ENCODE peak calls at places on chromosomes 11 and 22, in six cellular contexts. Z is SK-N-MC, B is Karpas-422, H is fibroblast of villous mesenchyme, J is BJ, U is NB4. X is an unnamed sample.
A peak's percentile ranks its signal among the peaks of the same experiment; 100 is the strongest.

GRCh38 chr11:69912161-69912910 is 93.1 kb upstream of the FGF3 start:
- DNase-seq in Z (no peak), B (no peak), H (no peak), J (no peak), U (no peak), X (no peak)

GRCh38 chr22:35330258-35330861 is 30.7 kb downstream of the TOM1 start:
- DNase-seq in Z (no peak), B (peak; percentile 70), H (peak; percentile 97), J (no peak), U (peak; percentile 96), X (no peak)

GRCh38 chr22:39534092-39534506 is 1.6 kb upstream of the RPS19BP1 start:
- DNase-seq in Z (no peak), B (no peak), H (no peak), J (no peak), U (no peak), X (no peak)

GRCh38 chr11:103398829-103399228 is 289.6 kb downstream of the DYNC2H1 start:
- DNase-seq in Z (no peak), B (no peak), H (no peak), J (no peak), U (no peak), X (no peak)

GRCh38 chr22:48490513-48491411 is 1336.9 kb downstream of the BRD1 start:
- DNase-seq in Z (no peak), B (no peak), H (no peak), J (no peak), U (no peak), X (no peak)

GRCh38 chr22:20264614-20265452 is 3.3 kb downstream of the RTN4R start:
- DNase-seq in Z (no peak), B (peak; percentile 47), H (no peak), J (no peak), U (no peak), X (no peak)

GRCh38 chr11:14089690-14090462 is 127.4 kb downstream of the SPON1 start:
- DNase-seq in Z (no peak), B (no peak), H (no peak), J (no peak), U (no peak), X (no peak)

GRCh38 chr11:31768744-31769143 is 42.4 kb downstream of the PAX6 start:
- DNase-seq in Z (no peak), B (no peak), H (no peak), J (no peak), U (no peak), X (no peak)

DNA sequence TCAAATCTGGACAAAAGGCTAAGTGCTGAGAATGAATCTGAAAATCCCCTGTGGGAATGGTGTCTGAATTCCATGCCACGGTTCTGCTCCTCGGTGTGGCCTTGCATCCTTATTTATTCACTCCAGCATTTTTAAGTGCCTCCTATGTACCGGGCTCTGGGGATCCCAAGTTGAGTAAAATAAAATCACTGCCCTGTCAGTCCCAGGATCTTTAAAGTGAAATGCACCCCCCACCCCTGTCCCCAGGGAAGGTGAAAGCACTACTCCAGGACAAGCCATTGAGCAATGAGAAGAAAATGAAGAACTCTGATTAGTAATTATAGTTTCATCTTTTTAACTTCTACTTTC is 3.3 kb downstream of the LGR4 start:
- DNase-seq in Z (no peak), B (no peak), H (no peak), J (no peak), U (no peak), X (no peak)
- H3K4me3 ChIP-seq in Z (peak overlapping the region; percentile 84), B (no peak overlapping the region), H (no peak overlapping the region), J (no peak overlapping the region), U (no peak overlapping the region), X (peak overlapping the region; percentile 30)

DNA sequence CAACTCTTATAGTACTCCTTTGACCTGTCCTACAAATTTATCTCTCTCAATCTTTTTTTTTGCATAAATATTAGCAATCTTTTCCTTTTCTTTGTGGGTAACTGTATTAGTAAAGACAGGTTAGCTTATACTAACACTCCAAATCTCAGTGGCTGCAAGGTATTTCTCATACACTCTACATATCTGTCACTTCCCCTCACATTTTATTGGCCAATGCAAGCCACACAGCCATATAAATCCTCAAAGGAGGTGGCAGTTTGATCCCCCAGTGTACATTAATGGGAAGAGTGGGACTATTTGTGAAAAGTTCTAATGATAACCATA is 42.6 kb upstream of the EED start:
- DNase-seq in Z (no peak), B (peak; percentile 90), H (no peak), J (no peak), U (peak; percentile 81), X (no peak)
- H3K4me3 ChIP-seq in Z (no peak overlapping the region), B (peak overlapping the region; percentile 57), H (peak overlapping the region; percentile 33), J (no peak overlapping the region), U (peak overlapping the region; percentile 75), X (peak overlapping the region; percentile 47)

GRCh38 chr11:104916442-104916841 is 18.2 kb upstream of the CASP12 start:
- DNase-seq in Z (no peak), B (no peak), H (no peak), J (no peak), U (no peak), X (no peak)

GRCh38 chr11:104917259-104918112 is 19.2 kb upstream of the CASP12 start:
- DNase-seq in Z (no peak), B (no peak), H (no peak), J (no peak), U (no peak), X (no peak)

GRCh38 chr11:104918113-104918824 is 20.0 kb upstream of the CASP12 start:
- DNase-seq in Z (no peak), B (no peak), H (peak; percentile 77), J (peak; percentile 63), U (peak; percentile 15), X (peak; percentile 67)
- H3K4me3 ChIP-seq in Z (peak overlapping the region; percentile 67), B (peak overlapping the region; percentile 11), H (peak overlapping the region; percentile 47), J (peak overlapping the region; percentile 31), U (peak overlapping the region; percentile 56), X (no peak overlapping the region)

GRCh38 chr22:46047226-46047625 is 70.3 kb upstream of the WNT7B start:
- DNase-seq in Z (no peak), B (no peak), H (no peak), J (no peak), U (no peak), X (no peak)
- H3K4me3 ChIP-seq in Z (no peak overlapping the region), B (no peak overlapping the region), H (no peak overlapping the region), J (no peak overlapping the region), U (no peak overlapping the region), X (no peak overlapping the region)

GRCh38 chr11:35159111-35159510 is 20.1 kb downstream of the CD44 start:
- DNase-seq in Z (no peak), B (no peak), H (no peak), J (no peak), U (no peak), X (no peak)
- H3K4me3 ChIP-seq in Z (no peak overlapping the region), B (no peak overlapping the region), H (no peak overlapping the region), J (no peak overlapping the region), U (no peak overlapping the region), X (no peak overlapping the region)

DNA sequence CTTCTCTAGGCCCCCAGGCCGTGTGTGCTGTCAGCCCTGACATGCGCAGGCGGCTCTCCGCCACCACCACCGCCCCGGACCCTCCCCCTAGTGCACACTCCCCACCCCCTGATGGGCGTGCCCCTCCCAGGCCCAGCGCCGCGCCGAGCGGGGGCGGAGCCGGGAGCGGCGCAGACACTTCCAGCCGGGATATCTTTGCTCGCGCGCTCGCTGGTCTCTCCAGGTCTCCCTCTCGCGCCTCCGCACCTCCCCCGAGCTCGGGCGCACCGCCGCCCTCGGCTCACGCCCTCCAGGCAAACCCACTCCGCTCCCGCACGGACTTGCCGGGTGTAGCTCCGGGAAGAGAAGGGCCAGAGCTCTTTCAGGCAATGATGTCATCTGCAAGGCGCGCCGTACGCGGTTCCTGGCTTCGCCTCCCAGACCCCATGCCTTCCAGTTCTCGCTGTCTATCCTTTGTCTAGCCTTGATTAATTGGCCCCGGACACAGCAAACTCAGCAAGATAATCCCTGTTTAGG is at the start of gene SCN3B:
- DNase-seq in Z (no peak), B (no peak), H (peak; percentile 41), J (no peak), U (peak; percentile 43), X (peak; percentile 45)
- H3K4me3 ChIP-seq in Z (peak within 1 kb of the TSS; percentile 82), B (no peak within 1 kb of the TSS), H (peak within 1 kb of the TSS; percentile 67), J (peak within 1 kb of the TSS; percentile 67), U (peak within 1 kb of the TSS; percentile 34), X (peak within 1 kb of the TSS; percentile 57)

DNA sequence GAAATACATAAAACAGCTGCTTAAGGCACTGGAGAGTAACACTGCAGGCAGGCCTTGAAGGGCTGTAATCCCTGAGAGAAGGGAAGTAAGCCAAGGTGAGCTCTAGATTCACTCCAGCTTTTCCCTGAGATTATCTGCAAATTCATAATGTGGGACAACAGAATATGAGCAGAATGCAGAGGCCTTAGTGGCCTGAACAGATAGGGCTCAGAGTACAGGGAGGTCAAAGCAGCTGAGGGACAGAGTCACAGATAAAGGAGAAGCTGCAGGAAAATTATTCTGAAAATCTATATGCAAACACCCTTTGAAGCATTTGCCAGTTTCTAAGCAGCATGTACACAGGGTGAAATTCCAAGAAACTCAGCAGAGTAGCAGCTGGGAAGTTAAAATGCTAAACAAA is 48.0 kb upstream of the CWF19L2 start:
- DNase-seq in Z (no peak), B (no peak), H (no peak), J (no peak), U (no peak), X (no peak)
- H3K4me3 ChIP-seq in Z (no peak overlapping the region), B (no peak overlapping the region), H (no peak overlapping the region), J (no peak overlapping the region), U (no peak overlapping the region), X (no peak overlapping the region)

GRCh38 chr22:31841029-31841827 is 87.4 kb downstream of the DEPDC5 start:
- DNase-seq in Z (no peak), B (peak; percentile 69), H (peak; percentile 30), J (no peak), U (no peak), X (no peak)

GRCh38 chr22:31840581-31840980 is 86.8 kb downstream of the DEPDC5 start:
- DNase-seq in Z (no peak), B (no peak), H (no peak), J (no peak), U (no peak), X (no peak)

GRCh38 chr22:31844941-31845340 is 91.1 kb downstream of the DEPDC5 start:
- DNase-seq in Z (no peak), B (no peak), H (no peak), J (no peak), U (no peak), X (no peak)

GRCh38 chr22:31846161-31847115 is 92.6 kb downstream of the DEPDC5 start:
- DNase-seq in Z (no peak), B (peak; percentile 77), H (peak; percentile 92), J (no peak), U (peak; percentile 11), X (no peak)

GRCh38 chr22:31843526-31843925 is 89.7 kb downstream of the DEPDC5 start:
- DNase-seq in Z (no peak), B (no peak), H (no peak), J (no peak), U (no peak), X (no peak)
- H3K4me3 ChIP-seq in Z (no peak overlapping the region), B (no peak overlapping the region), H (no peak overlapping the region), J (no peak overlapping the region), U (no peak overlapping the region), X (no peak overlapping the region)